ENCODE peak calls at places on chromosomes 6 and 20, in six cellular contexts. K, B, X, U, C and R are unnamed samples.

GRCh38 chr20:59145926-59146800 is 17.5 kb upstream of the ZNF831 start:
- DNase-seq in K (no peak), B (no peak), X (no peak), U (no peak), C (no peak), R (no peak)

GRCh38 chr20:41734506-41734945 is 116.3 kb upstream of the CHD6 start:
- DNase-seq in K (peak), B (peak), X (peak), U (no peak), C (peak), R (peak)

GRCh38 chr6:89079611-89080213 is 839 bp upstream of the PNRC1 start:
- DNase-seq in K (no peak), B (peak), X (no peak), U (no peak), C (no peak), R (peak)

GRCh38 chr6:39452306-39452705 is 129.8 kb upstream of the KCNK16 start:
- DNase-seq in K (no peak), B (no peak), X (no peak), U (no peak), C (no peak), R (no peak)

GRCh38 chr20:58580493-58580835 is 65.3 kb upstream of the APCDD1L start:
- DNase-seq in K (no peak), B (no peak), X (no peak), U (no peak), C (no peak), R (no peak)

GRCh38 chr20:58652606-58653303 is 1.7 kb downstream of the STX16 start:
- DNase-seq in K (no peak), B (peak), X (no peak), U (no peak), C (no peak), R (no peak)

GRCh38 chr20:58306421-58307261 is 2.9 kb upstream of the RAB22A start:
- DNase-seq in K (no peak), B (peak), X (no peak), U (peak), C (peak), R (no peak)

GRCh38 chr6:30615219-30615957 is 1.7 kb downstream of the PPP1R10 start:
- DNase-seq in K (peak), B (peak), X (peak), U (no peak), C (peak), R (no peak)

GRCh38 chr6:43275782-43276179 is 22.3 kb upstream of the SLC22A7 start:
- DNase-seq in K (no peak), B (no peak), X (no peak), U (no peak), C (no peak), R (peak)

GRCh38 chr6:7723041-7723447 is 2.9 kb upstream of the BMP6 start:
- DNase-seq in K (peak), B (peak), X (peak), U (no peak), C (peak), R (peak)

GRCh38 chr20:14583413-14583812 is 246.0 kb upstream of the FLRT3 start:
- DNase-seq in K (peak), B (no peak), X (no peak), U (no peak), C (no peak), R (no peak)

GRCh38 chr6:2109796-2110195 is 135.6 kb downstream of the GMDS start:
- DNase-seq in K (no peak), B (no peak), X (no peak), U (no peak), C (no peak), R (no peak)

GRCh38 chr20:62766716-62767115 is 29.6 kb upstream of the MRGBP start:
- DNase-seq in K (no peak), B (no peak), X (no peak), U (no peak), C (no peak), R (no peak)

GRCh38 chr20:62178316-62179161 is 4.3 kb upstream of the MTG2 start:
- DNase-seq in K (no peak), B (no peak), X (no peak), U (no peak), C (no peak), R (no peak)

GRCh38 chr6:4460595-4461475 is 315.4 kb upstream of the CDYL start:
- DNase-seq in K (no peak), B (no peak), X (no peak), U (no peak), C (no peak), R (no peak)

GRCh38 chr6:41273699-41274098 is 12.8 kb downstream of the TREM1 start:
- DNase-seq in K (no peak), B (no peak), X (no peak), U (no peak), C (no peak), R (no peak)

GRCh38 chr6:116087437-116088027 is 13.1 kb upstream of the NT5DC1 start:
- DNase-seq in K (no peak), B (no peak), X (no peak), U (peak), C (no peak), R (no peak)

GRCh38 chr6:56581561-56581960 is 61.1 kb downstream of the DST start:
- DNase-seq in K (no peak), B (no peak), X (no peak), U (no peak), C (no peak), R (no peak)

GRCh38 chr6:33249732-33250625 is 21.7 kb downstream of the VPS52 start:
- DNase-seq in K (no peak), B (peak), X (no peak), U (no peak), C (no peak), R (peak)

GRCh38 chr6:13190391-13190790 is 137.9 kb downstream of the TBC1D7 start:
- DNase-seq in K (no peak), B (no peak), X (no peak), U (no peak), C (no peak), R (no peak)

GRCh38 chr6:31666337-31666960 is 569 bp downstream of the CSNK2B start:
- DNase-seq in K (no peak), B (peak), X (no peak), U (no peak), C (no peak), R (no peak)

GRCh38 chr6:168534265-168534664 is 93.3 kb downstream of the SMOC2 start:
- DNase-seq in K (no peak), B (no peak), X (no peak), U (no peak), C (no peak), R (no peak)

GRCh38 chr20:25606094-25606640 is 17.6 kb downstream of the NANP start:
- DNase-seq in K (no peak), B (no peak), X (no peak), U (no peak), C (no peak), R (no peak)

GRCh38 chr6:155647354-155647753 is 191.7 kb upstream of the NOX3 start:
- DNase-seq in K (no peak), B (no peak), X (no peak), U (no peak), C (no peak), R (no peak)

GRCh38 chr20:19095762-19096161 is 116.7 kb upstream of the SLC24A3 start:
- DNase-seq in K (no peak), B (no peak), X (peak), U (no peak), C (no peak), R (no peak)

GRCh38 chr6:3194535-3195376 is 32.7 kb downstream of the TUBB2B start:
- DNase-seq in K (no peak), B (peak), X (no peak), U (no peak), C (no peak), R (peak)

GRCh38 chr6:150622941-150623874 is 23.5 kb downstream of the PLEKHG1 start:
- DNase-seq in K (no peak), B (no peak), X (no peak), U (peak), C (no peak), R (no peak)

GRCh38 chr6:27866370-27867050 is 45.7 kb downstream of the OR2B2 start:
- DNase-seq in K (no peak), B (peak), X (no peak), U (peak), C (peak), R (peak)

DNA sequence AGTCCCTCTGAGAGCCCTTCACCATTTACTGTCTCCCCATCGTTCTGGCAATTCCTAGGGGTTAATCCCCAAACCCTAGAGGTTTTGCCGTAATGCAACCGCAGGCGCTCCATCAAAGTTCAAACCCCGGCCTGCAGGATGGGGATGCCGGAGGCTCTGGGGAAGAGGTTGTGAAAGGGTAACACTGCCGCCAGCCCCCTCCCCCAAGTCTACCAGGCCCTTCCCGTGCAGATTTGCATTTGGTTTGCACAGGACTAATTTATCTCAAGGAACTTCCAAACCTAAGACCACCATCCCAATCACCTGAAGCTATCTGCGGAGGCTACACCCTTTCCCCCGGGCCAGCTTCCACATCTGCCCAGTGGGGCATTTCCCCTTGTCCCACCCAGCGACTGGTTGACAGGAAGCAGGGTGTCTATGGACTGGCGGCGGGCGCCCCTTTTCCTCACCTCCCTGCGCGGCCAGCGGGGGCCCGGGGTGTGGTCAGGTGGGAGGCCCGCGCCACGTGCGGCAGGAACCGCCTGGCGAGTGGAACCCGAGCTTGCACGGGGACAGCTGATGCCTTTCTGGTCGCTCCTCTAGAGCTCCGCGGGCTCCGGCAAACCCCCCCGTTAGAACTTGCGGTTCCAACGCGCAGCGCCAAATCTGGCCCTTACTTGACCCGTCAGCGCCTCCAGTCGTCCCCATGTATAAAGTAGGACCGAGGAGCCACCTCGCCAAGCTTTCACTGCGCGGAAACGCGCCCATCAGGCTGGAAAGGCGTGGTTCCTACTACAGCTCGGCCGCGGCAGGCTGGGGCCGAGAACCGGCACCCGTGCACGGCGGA is 9.4 kb upstream of the SLC4A11 start:
- DNase-seq in K (no peak), B (peak), X (no peak), U (no peak), C (no peak), R (no peak)
- H3K4me2 ChIP-seq in K (no peak), B (peak), X (peak), U (peak), C (peak), R (no peak)

GRCh38 chr20:48827880-48828733 is at the start of gene PREX1:
- DNase-seq in K (no peak), B (peak), X (peak), U (no peak), C (no peak), R (peak)
- TF ChIP-seq JUND in K (no peak), B (no peak), X (no peak), U (no peak), C (no peak), R (no peak)

DNA sequence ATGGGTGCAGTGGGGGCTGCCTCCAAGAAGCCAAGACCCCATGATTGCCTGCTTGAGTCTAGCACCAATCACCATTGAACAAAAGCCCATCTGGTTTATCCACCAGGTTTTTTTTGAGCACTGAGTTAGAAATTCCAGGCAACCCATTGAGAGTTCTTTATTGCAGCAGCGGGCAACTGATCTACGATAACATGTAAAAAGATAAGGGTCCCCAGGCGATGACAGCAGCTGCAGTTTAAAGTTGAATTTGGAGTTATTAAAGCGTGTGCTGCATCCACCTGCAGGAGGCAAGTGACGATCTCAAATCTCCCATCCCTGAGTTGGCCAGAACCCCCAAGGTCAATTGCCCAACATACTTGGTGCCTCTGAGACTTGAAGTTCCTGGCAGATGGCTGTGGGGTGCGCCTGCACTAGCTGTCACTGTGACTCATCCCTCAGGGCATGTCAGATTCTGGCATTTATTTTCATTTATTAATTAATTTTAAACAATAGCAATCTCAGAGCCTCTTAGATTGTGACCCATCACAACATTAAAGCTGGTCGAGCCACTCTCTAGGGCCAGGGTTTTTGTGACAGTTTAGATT is 290.4 kb upstream of the SULF2 start:
- DNase-seq in K (no peak), B (no peak), X (no peak), U (no peak), C (no peak), R (peak)
- H3K4me2 ChIP-seq in K (no peak), B (no peak), X (no peak), U (no peak), C (no peak), R (no peak)

GRCh38 chr6:96898241-96898851 is 655 bp upstream of the NDUFAF4 start:
- DNase-seq in K (no peak), B (peak), X (no peak), U (no peak), C (no peak), R (peak)
- TF ChIP-seq JUND in K (no peak), B (peak), X (no peak), U (no peak), C (no peak), R (peak)

GRCh38 chr6:75852721-75853120 is 103.7 kb downstream of the MYO6 start:
- DNase-seq in K (no peak), B (peak), X (no peak), U (no peak), C (no peak), R (no peak)

GRCh38 chr6:75850026-75850385 is 101.0 kb downstream of the MYO6 start:
- DNase-seq in K (no peak), B (no peak), X (no peak), U (no peak), C (no peak), R (no peak)

GRCh38 chr6:75853796-75854195 is 104.8 kb downstream of the MYO6 start:
- DNase-seq in K (no peak), B (no peak), X (no peak), U (no peak), C (no peak), R (no peak)

GRCh38 chr6:75848274-75848673 is 99.2 kb downstream of the MYO6 start:
- DNase-seq in K (no peak), B (no peak), X (no peak), U (no peak), C (no peak), R (no peak)

DNA sequence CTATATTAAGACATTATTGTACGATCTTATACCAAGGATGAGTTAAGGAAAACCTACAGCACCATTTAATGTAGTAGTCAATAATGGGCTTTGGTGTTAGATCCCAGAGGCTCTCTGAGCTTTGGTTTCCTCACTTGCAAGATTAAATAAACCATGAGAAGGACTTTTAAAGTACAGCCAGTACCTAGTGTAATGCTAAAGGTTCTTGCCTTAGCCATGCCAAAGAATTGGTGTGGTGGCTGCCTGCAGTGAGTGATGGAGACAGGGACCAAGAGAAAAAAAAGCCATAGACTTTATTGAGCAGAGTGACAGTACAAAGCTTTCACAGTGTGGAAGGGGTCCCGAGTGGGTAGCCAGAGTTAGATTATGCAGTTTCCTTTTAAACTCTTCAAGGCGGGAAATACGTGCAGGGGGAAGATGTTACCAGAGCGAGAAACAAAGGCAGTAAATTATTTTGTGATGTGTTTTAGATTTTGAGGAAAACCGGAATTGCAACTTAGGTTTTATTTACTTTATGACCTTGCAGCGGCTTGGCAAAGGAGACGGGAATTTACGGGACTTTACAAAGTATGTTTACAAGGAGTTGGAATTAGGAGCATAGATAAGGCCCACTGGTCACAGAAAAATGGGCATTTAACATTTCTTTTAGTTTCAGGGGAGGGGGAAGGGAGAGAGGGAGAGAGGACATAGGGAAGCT is 100.4 kb downstream of the MYO6 start:
- DNase-seq in K (no peak), B (no peak), X (no peak), U (no peak), C (no peak), R (no peak)
- H3K4me2 ChIP-seq in K (peak), B (no peak), X (no peak), U (no peak), C (no peak), R (no peak)

DNA sequence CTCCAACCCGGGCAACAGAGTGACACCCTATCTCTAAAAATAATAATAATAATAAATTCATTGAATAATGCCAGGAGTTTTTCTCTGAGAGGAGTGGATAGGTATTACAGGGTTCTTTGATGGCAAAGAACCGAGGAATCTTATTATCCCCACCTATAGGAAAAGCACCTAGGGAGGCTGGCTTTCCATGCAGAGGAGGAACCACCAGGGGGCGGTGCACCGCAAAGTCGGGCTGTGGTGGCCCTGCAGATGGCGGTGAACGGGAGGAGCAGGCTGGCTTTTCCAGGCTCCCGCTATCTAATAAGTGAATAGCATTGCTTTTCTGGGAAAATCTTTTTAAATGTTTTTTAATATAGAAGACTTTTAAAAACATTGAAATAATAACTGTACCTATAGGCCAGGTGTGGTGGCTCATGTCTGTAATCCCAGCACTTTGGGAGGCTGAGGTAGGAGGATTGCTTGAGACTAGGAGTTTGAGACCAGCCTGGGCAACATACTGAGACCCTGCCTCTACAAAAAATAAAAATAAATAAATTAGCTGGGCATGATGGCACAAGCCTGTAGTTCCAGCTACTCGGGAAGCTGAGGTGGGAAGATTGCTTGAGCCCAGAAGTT is 864.2 kb downstream of the KIF16B start:
- DNase-seq in K (no peak), B (peak), X (peak), U (no peak), C (peak), R (peak)
- TF ChIP-seq JUND in K (no peak), B (no peak), X (no peak), U (no peak), C (no peak), R (no peak)